ENCODE peak calls at places on chromosome 18, in four cellular contexts. L, Q, E and V are unnamed samples.

GRCh38 chr18:49305688-49306336 is 154.6 kb downstream of the DYM start:
- DNase-seq in L (no peak), Q (no peak), E (no peak), V (no peak)

GRCh38 chr18:59918320-59918755 is 18.5 kb downstream of the PMAIP1 start:
- DNase-seq in L (peak; percentile 54), Q (no peak), E (peak; percentile 40), V (no peak)

GRCh38 chr18:58350526-58350925 is 278.4 kb downstream of the ALPK2 start:
- DNase-seq in L (no peak), Q (no peak), E (no peak), V (no peak)

GRCh38 chr18:44079602-44080001 is 601.1 kb upstream of the SETBP1 start:
- DNase-seq in L (peak; percentile 42), Q (no peak), E (no peak), V (no peak)

GRCh38 chr18:55334875-55335274 is 253.1 kb downstream of the TCF4 start:
- DNase-seq in L (no peak), Q (no peak), E (no peak), V (no peak)

GRCh38 chr18:59787998-59788875 is 91.0 kb upstream of the CCBE1 start:
- DNase-seq in L (peak; percentile 82), Q (no peak), E (no peak), V (no peak)

GRCh38 chr18:49690307-49690706 is 123.0 kb downstream of the ACAA2 start:
- DNase-seq in L (peak; percentile 91), Q (no peak), E (no peak), V (no peak)

GRCh38 chr18:55272510-55273243 is 313.4 kb upstream of the CCDC68 start:
- DNase-seq in L (peak; percentile 81), Q (no peak), E (no peak), V (no peak)

GRCh38 chr18:361941-362913 is 94.4 kb upstream of the THOC1 start:
- DNase-seq in L (peak; percentile 100), Q (no peak), E (peak; percentile 31), V (no peak)

GRCh38 chr18:70469916-70470315 is 181.1 kb downstream of the SOCS6 start:
- DNase-seq in L (no peak), Q (no peak), E (no peak), V (no peak)

GRCh38 chr18:13313006-13313661 is 94.6 kb downstream of the LDLRAD4 start:
- DNase-seq in L (no peak), Q (no peak), E (no peak), V (no peak)

GRCh38 chr18:22827216-22827615 is 105.9 kb upstream of the RBBP8 start:
- DNase-seq in L (no peak), Q (no peak), E (no peak), V (no peak)

GRCh38 chr18:58394046-58394445 is 234.8 kb downstream of the ALPK2 start:
- DNase-seq in L (no peak), Q (no peak), E (peak; percentile 9), V (no peak)

GRCh38 chr18:23619388-23619873 is 33.1 kb upstream of the NPC1 start:
- DNase-seq in L (peak; percentile 36), Q (no peak), E (no peak), V (no peak)

GRCh38 chr18:42559292-42559691 is 556.2 kb downstream of the RIT2 start:
- DNase-seq in L (no peak), Q (no peak), E (no peak), V (no peak)

GRCh38 chr18:9434240-9434701 is 41.0 kb upstream of the RALBP1 start:
- DNase-seq in L (no peak), Q (no peak), E (peak; percentile 58), V (no peak)

GRCh38 chr18:25503567-25504081 is 151.7 kb upstream of the ZNF521 start:
- DNase-seq in L (peak; percentile 71), Q (peak; percentile 43), E (peak; percentile 44), V (peak; percentile 3)

GRCh38 chr18:23542471-23542870 is 39.2 kb downstream of the RMC1 start:
- DNase-seq in L (no peak), Q (no peak), E (no peak), V (no peak)

GRCh38 chr18:66136039-66136438 is 385.2 kb downstream of the CDH7 start:
- DNase-seq in L (no peak), Q (no peak), E (no peak), V (no peak)

GRCh38 chr18:30094556-30094955 is 948.0 kb downstream of the DSC3 start:
- DNase-seq in L (peak; percentile 38), Q (no peak), E (no peak), V (no peak)

GRCh38 chr18:7568426-7568825 is 1.3 kb downstream of the PTPRM start:
- DNase-seq in L (peak; percentile 41), Q (no peak), E (peak; percentile 68), V (no peak)

GRCh38 chr18:33205777-33206176 is 234.7 kb downstream of the CCDC178 start:
- DNase-seq in L (no peak), Q (no peak), E (peak; percentile 26), V (no peak)

GRCh38 chr18:1253825-1254224 is 349.2 kb downstream of the ADCYAP1 start:
- DNase-seq in L (no peak), Q (no peak), E (no peak), V (no peak)

GRCh38 chr18:272650-273049 is 4.8 kb upstream of the THOC1 start:
- DNase-seq in L (no peak), Q (no peak), E (no peak), V (no peak)

GRCh38 chr18:12750076-12750707 is 47.4 kb downstream of the PSMG2 start:
- DNase-seq in L (peak; percentile 62), Q (no peak), E (no peak), V (no peak)

GRCh38 chr18:78538669-78539440 is 440.8 kb upstream of the SALL3 start:
- DNase-seq in L (no peak), Q (no peak), E (no peak), V (no peak)